ENCODE peak calls at places on chromosome 11, in eight cellular contexts. O, U, Z, H, D, A, I and L are unnamed samples.

GRCh38 chr11:12274558-12275197 is 102.7 kb upstream of the PARVA start:
- DNase-seq in H (peak), A (peak), Z (peak), U (peak), D (no peak), O (peak), I (no peak), L (no peak)

GRCh38 chr11:78039391-78039918 is 16.4 kb upstream of the KCTD14 start:
- DNase-seq in H (no peak), D (no peak), I (no peak), A (no peak), U (no peak), Z (no peak), O (no peak), L (no peak)

GRCh38 chr11:16879690-16880089 is 134.5 kb downstream of the PLEKHA7 start:
- DNase-seq in O (no peak), Z (no peak), U (no peak), I (no peak), D (no peak), A (no peak), H (no peak), L (no peak)

GRCh38 chr11:2077061-2077802 is 62.0 kb downstream of the IGF2 start:
- DNase-seq in Z (no peak), A (no peak), H (peak), D (no peak), U (no peak), O (no peak), I (no peak), L (no peak)

GRCh38 chr11:72235351-72236057 is 8.5 kb downstream of the PHOX2A start:
- DNase-seq in U (peak), I (peak), D (no peak), Z (no peak), H (no peak), O (no peak), A (no peak), L (no peak)

GRCh38 chr11:75509201-75509600 is 16.5 kb downstream of the GDPD5 start:
- DNase-seq in U (no peak), H (no peak), D (no peak), A (no peak), Z (no peak), O (no peak), I (no peak), L (no peak)

GRCh38 chr11:116275634-116276033 is 497.2 kb downstream of the BUD13 start:
- DNase-seq in A (no peak), O (no peak), I (no peak), D (no peak), Z (no peak), H (no peak), U (no peak), L (no peak)

GRCh38 chr11:125273519-125274000 is 109.0 kb downstream of the PKNOX2 start:
- DNase-seq in I (no peak), U (no peak), H (no peak), D (no peak), O (no peak), A (peak), Z (no peak), L (no peak)

GRCh38 chr11:117179048-117179999 is 781 bp downstream of the SIDT2 start:
- DNase-seq in A (no peak), Z (no peak), H (no peak), U (peak), I (peak), O (peak), D (peak), L (peak)

GRCh38 chr11:110892741-110893285 is 180.6 kb upstream of the ARHGAP20 start:
- DNase-seq in U (no peak), H (peak), A (no peak), O (no peak), D (no peak), Z (no peak), I (no peak), L (no peak)

GRCh38 chr11:16759857-16760256 is 21.4 kb downstream of the C11orf58 start:
- DNase-seq in U (no peak), O (no peak), H (peak), A (no peak), D (no peak), Z (no peak), I (no peak), L (no peak)

GRCh38 chr11:131867457-131868257 is 497.2 kb downstream of the NTM start:
- DNase-seq in U (peak), D (no peak), A (no peak), I (no peak), H (peak), Z (peak), O (no peak), L (no peak)

GRCh38 chr11:9759519-9760179 is 95.8 kb downstream of the SWAP70 start:
- DNase-seq in U (peak), D (peak), Z (peak), A (peak), O (peak), H (peak), I (no peak), L (peak)
- H3K4me3 ChIP-seq in U (no peak), D (no peak), Z (peak), A (no peak), O (peak), H (no peak), I (no peak), L (no peak)

GRCh38 chr11:94543695-94544581 is at the start of gene FUT4:
- DNase-seq in D (no peak), A (peak), U (peak), Z (peak), O (peak), H (peak), I (peak), L (peak)
- TF ChIP-seq POLR2A in D (peak), A (peak), U (peak), Z (no peak), O (peak), H (peak), I (peak), L (no peak)

GRCh38 chr11:3907590-3907989 is 52.1 kb downstream of the STIM1 start:
- DNase-seq in Z (no peak), I (no peak), H (no peak), A (no peak), D (no peak), U (no peak), O (no peak), L (no peak)

GRCh38 chr11:3904228-3904627 is 48.8 kb downstream of the STIM1 start:
- DNase-seq in A (no peak), U (no peak), O (no peak), D (no peak), I (no peak), Z (no peak), H (no peak), L (no peak)

GRCh38 chr11:3906166-3906565 is 50.7 kb downstream of the STIM1 start:
- DNase-seq in H (no peak), Z (no peak), O (no peak), U (no peak), D (no peak), I (no peak), A (no peak), L (no peak)

GRCh38 chr11:3903207-3903896 is 47.9 kb downstream of the STIM1 start:
- DNase-seq in D (no peak), Z (no peak), H (no peak), I (no peak), U (no peak), A (no peak), O (no peak), L (no peak)

DNA sequence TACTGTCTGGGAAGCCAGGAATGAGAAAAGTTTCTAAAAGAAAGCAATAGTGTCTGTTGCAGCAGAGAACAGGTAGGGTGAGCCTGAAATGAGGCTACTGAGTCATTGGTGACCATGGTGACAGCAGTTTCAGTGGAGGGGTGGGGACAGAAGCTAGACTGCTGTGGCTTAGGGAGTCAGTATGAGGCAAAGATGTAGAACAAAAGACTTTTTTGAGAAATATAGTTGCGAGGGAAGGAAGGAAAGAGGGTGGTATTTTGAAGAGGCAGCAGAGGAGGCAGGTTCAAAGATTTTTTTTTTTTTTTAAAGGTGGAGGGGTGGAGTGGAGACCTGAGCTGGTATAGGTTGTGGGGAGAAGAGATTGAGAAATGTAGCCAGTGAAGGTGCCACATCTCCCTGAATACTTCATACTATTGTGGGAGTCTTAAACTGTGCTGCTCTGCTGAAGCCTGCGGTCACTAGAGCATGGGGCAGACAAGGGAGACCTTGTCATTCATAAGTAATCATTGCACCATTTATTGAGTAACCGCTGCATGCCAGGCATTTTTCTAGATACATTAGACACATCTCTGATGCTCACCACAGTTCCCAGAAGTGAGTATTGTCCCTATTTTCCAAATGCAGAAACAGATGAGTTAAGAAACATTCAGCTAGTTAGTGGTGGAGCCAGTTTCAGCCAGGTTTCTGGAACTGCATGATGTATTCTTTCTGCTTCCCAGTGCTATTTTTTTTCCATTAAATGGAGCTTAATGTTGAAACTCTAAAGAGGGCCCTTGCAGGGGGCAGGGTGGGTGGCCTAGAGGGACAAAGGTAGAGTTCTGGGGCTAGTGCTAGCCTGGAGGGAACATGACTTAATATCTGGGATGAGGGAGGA is 49.9 kb downstream of the STIM1 start:
- DNase-seq in D (no peak), I (no peak), U (no peak), O (no peak), A (peak), Z (no peak), H (peak), L (no peak)
- H3K4me3 ChIP-seq in D (no peak), I (no peak), U (no peak), O (no peak), A (no peak), Z (no peak), H (no peak), L (no peak)

GRCh38 chr11:60935676-60936442 is 11.6 kb downstream of the TMEM132A start:
- DNase-seq in I (peak), D (no peak), H (no peak), A (no peak), Z (no peak), O (no peak), U (no peak), L (peak)

GRCh38 chr11:60933416-60933815 is 9.2 kb downstream of the TMEM132A start:
- DNase-seq in A (no peak), Z (no peak), H (no peak), U (no peak), D (no peak), I (peak), O (no peak), L (no peak)

GRCh38 chr11:60934790-60935605 is 10.7 kb downstream of the TMEM132A start:
- DNase-seq in Z (no peak), I (peak), O (no peak), A (no peak), U (no peak), H (no peak), D (no peak), L (no peak)

GRCh38 chr11:60932605-60933346 is 8.5 kb downstream of the TMEM132A start:
- DNase-seq in O (peak), A (no peak), U (no peak), I (no peak), D (no peak), H (no peak), Z (no peak), L (no peak)

GRCh38 chr11:60934091-60934789 is 10.0 kb downstream of the TMEM132A start:
- DNase-seq in H (no peak), U (no peak), A (no peak), D (no peak), I (peak), O (no peak), Z (no peak), L (no peak)
- TF ChIP-seq POLR2A in H (no peak), U (no peak), A (no peak), D (peak), I (no peak), O (no peak), Z (no peak), L (no peak)

GRCh38 chr11:27717377-27717776 is 17.1 kb upstream of the BDNF start:
- DNase-seq in Z (no peak), H (no peak), O (no peak), U (no peak), D (no peak), A (peak), I (no peak), L (no peak)
- H3K4me3 ChIP-seq in Z (no peak), H (peak), O (no peak), U (no peak), D (no peak), A (no peak), I (no peak), L (no peak)

GRCh38 chr11:8792636-8793035 is 110.0 kb downstream of the RPL27A start:
- DNase-seq in O (no peak), Z (no peak), I (no peak), D (no peak), U (no peak), H (no peak), A (no peak), L (no peak)
- TF ChIP-seq POLR2A in O (no peak), Z (no peak), I (no peak), D (no peak), U (no peak), H (no peak), A (no peak), L (no peak)

GRCh38 chr11:31818874-31819331 is 7.8 kb upstream of the PAX6 start:
- DNase-seq in D (no peak), H (no peak), A (no peak), U (no peak), I (peak), O (no peak), Z (no peak), L (no peak)

GRCh38 chr11:31819533-31820437 is 8.7 kb upstream of the PAX6 start:
- DNase-seq in Z (no peak), O (no peak), A (no peak), H (no peak), D (no peak), U (peak), I (peak), L (no peak)

GRCh38 chr11:31821235-31821764 is 10.2 kb upstream of the PAX6 start:
- DNase-seq in H (no peak), A (no peak), Z (no peak), U (no peak), D (no peak), O (no peak), I (no peak), L (no peak)

GRCh38 chr11:31821779-31822574 is 10.9 kb upstream of the PAX6 start:
- DNase-seq in Z (no peak), D (no peak), H (no peak), A (no peak), I (no peak), U (no peak), O (no peak), L (no peak)

GRCh38 chr11:31820438-31820818 is 9.3 kb upstream of the PAX6 start:
- DNase-seq in D (no peak), H (no peak), I (peak), A (no peak), O (no peak), Z (no peak), U (no peak), L (no peak)
- H3K4me3 ChIP-seq in D (no peak), H (no peak), I (no peak), A (no peak), O (no peak), Z (no peak), U (no peak), L (no peak)

GRCh38 chr11:614091-614582 is 1.6 kb downstream of the IRF7 start:
- DNase-seq in Z (no peak), A (no peak), D (no peak), H (no peak), I (peak), U (no peak), O (peak), L (no peak)

GRCh38 chr11:613369-613968 is 2.3 kb downstream of the IRF7 start:
- DNase-seq in O (peak), U (no peak), H (no peak), A (peak), D (no peak), I (peak), Z (peak), L (peak)

GRCh38 chr11:611001-611996 is 4.5 kb downstream of the IRF7 start:
- DNase-seq in A (no peak), Z (no peak), O (no peak), U (no peak), I (peak), H (no peak), D (no peak), L (peak)

GRCh38 chr11:612961-613300 is 2.8 kb downstream of the IRF7 start:
- DNase-seq in A (no peak), H (no peak), U (no peak), D (no peak), I (no peak), O (peak), Z (no peak), L (peak)

DNA sequence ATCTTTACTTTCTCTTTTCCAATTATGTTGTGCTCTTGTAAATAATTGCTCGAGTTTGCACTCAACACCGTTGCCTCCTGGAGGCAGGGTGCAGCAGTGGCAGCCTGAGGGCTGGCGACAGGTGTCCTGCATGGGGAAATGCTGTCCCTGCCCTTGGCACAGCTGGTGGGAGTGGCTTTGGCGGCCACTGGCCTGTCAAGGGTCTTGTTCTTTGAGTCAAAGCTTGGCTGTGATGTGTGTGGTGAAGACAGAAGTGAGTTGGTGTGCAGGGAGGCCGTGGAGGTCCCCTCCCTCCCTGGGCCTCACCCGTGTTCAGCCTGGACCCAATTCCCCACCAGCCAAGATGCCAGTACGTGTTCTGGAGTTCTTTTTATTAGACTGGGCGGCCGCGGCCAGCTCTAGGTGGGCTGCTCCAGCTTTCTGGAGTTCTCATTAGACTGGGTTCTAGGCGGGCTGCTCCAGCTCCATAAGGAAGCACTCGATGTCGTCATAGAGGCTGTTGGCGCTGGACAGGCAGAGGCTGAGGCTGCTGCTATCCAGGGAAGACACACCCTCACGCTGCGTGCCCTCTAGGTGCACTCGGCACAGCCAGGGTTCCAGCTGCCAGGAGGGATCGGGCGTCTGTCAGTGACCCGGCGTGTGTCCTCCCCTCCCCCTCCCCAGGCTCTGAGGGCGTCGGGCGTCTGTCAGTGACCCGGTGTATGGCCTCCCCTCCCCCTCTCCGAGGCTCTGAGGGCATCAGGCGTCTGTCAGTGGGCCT is 3.4 kb downstream of the IRF7 start:
- DNase-seq in I (peak), Z (no peak), U (no peak), A (no peak), O (peak), H (peak), D (no peak), L (peak)
- TF ChIP-seq POLR2A in I (no peak), Z (no peak), U (no peak), A (peak), O (no peak), H (no peak), D (peak), L (no peak)

DNA sequence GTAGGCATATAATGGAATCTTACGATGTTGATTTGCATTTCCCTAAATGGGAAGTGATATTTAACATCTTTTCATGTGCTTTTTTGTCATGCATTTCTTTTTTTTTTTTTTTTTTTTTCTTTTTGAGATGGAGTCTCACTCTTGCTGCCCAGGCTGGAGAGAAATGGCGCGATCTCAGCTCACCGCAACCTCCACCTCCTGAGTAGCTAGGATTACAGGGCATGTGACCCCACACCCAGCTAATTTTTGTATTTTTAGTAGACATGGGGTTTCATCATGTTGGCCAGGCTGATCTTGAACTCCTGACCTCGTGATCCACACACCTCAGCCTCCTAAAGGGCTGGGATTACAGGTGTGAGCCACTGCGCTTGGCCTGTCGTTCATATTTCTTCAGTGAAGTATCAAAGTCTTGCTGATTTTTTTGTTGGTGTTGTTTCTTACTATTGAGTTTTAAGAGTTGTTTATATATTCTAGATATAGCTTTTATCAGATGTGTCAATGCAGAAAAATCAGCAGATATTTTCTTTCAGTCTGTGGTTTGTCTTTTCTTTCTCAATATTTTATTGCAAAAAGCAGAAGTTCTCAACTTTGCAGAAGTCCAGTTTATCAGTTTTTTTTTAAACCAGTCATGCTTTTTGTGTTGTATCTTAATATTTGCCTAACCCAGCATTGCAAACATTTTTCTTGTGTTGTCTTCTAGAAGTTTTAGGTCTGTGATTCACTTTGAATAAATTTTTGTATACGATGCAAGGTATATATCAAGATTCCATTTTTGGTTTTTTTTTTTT is 6.8 kb downstream of the ASRGL1 start:
- DNase-seq in U (no peak), A (no peak), H (no peak), D (no peak), O (no peak), I (no peak), Z (no peak), L (no peak)
- H3K4me3 ChIP-seq in U (no peak), A (no peak), H (no peak), D (no peak), O (no peak), I (no peak), Z (no peak), L (no peak)